ENCODE peak calls at places on chromosomes 7 and 10, in five cellular contexts. One of them, this sample, is unnamed.

GRCh38 chr7:149764481-149765398 is 8.6 kb downstream of the ZNF467 start:
- DNase-seq in left ventricle myocardium inferior: no peak
- DNase-seq in GM12878: no peak
- DNase-seq in fibroblast of pulmonary artery: no peak
- DNase-seq in CD8-positive, alpha-beta T cell: no peak
- DNase-seq in this sample: no peak

GRCh38 chr10:13095094-13095493 is 4.9 kb upstream of the OPTN start:
- DNase-seq in left ventricle myocardium inferior: no peak
- DNase-seq in GM12878: no peak
- DNase-seq in fibroblast of pulmonary artery: no peak
- DNase-seq in CD8-positive, alpha-beta T cell: no peak
- DNase-seq in this sample: no peak

GRCh38 chr10:43865275-43866135 is 216.8 kb upstream of the ZNF32 start:
- DNase-seq in left ventricle myocardium inferior: no peak
- DNase-seq in GM12878: no peak
- DNase-seq in fibroblast of pulmonary artery: peak
- DNase-seq in CD8-positive, alpha-beta T cell: no peak
- DNase-seq in this sample: no peak

GRCh38 chr10:125132331-125132730 is 28.0 kb downstream of the CTBP2 start:
- DNase-seq in left ventricle myocardium inferior: no peak
- DNase-seq in GM12878: no peak
- DNase-seq in fibroblast of pulmonary artery: no peak
- DNase-seq in CD8-positive, alpha-beta T cell: no peak
- DNase-seq in this sample: no peak

GRCh38 chr7:50502001-50502684 is 52.0 kb upstream of the FIGNL1 start:
- DNase-seq in left ventricle myocardium inferior: peak
- DNase-seq in GM12878: no peak
- DNase-seq in fibroblast of pulmonary artery: peak
- DNase-seq in CD8-positive, alpha-beta T cell: no peak
- DNase-seq in this sample: peak

GRCh38 chr10:22986771-22987542 is 59.1 kb downstream of the ARMC3 start:
- DNase-seq in left ventricle myocardium inferior: no peak
- DNase-seq in GM12878: peak
- DNase-seq in fibroblast of pulmonary artery: peak
- DNase-seq in CD8-positive, alpha-beta T cell: no peak
- DNase-seq in this sample: no peak

GRCh38 chr10:23351914-23352313 is 7.3 kb upstream of the C10orf67 start:
- DNase-seq in left ventricle myocardium inferior: no peak
- DNase-seq in GM12878: no peak
- DNase-seq in fibroblast of pulmonary artery: peak
- DNase-seq in CD8-positive, alpha-beta T cell: no peak
- DNase-seq in this sample: no peak

GRCh38 chr10:3399756-3400155 is 227.2 kb upstream of the PITRM1 start:
- DNase-seq in left ventricle myocardium inferior: no peak
- DNase-seq in GM12878: no peak
- DNase-seq in fibroblast of pulmonary artery: no peak
- DNase-seq in CD8-positive, alpha-beta T cell: no peak
- DNase-seq in this sample: no peak

GRCh38 chr10:70132098-70133029 is at the start of gene AIFM2:
- DNase-seq in left ventricle myocardium inferior: peak
- DNase-seq in GM12878: no peak
- DNase-seq in fibroblast of pulmonary artery: peak
- DNase-seq in CD8-positive, alpha-beta T cell: peak
- DNase-seq in this sample: peak

GRCh38 chr10:130973127-130973839 is 338.2 kb downstream of the TCERG1L start:
- DNase-seq in left ventricle myocardium inferior: no peak
- DNase-seq in GM12878: no peak
- DNase-seq in fibroblast of pulmonary artery: no peak
- DNase-seq in CD8-positive, alpha-beta T cell: no peak
- DNase-seq in this sample: no peak

GRCh38 chr7:139523988-139524815 is 717 bp downstream of the CLEC2L start:
- DNase-seq in left ventricle myocardium inferior: no peak
- DNase-seq in GM12878: no peak
- DNase-seq in fibroblast of pulmonary artery: no peak
- DNase-seq in CD8-positive, alpha-beta T cell: no peak
- DNase-seq in this sample: no peak

GRCh38 chr10:14782691-14783363 is 8.1 kb upstream of the FAM107B start:
- DNase-seq in left ventricle myocardium inferior: no peak
- DNase-seq in GM12878: no peak
- DNase-seq in fibroblast of pulmonary artery: peak
- DNase-seq in CD8-positive, alpha-beta T cell: no peak
- DNase-seq in this sample: no peak

GRCh38 chr10:42928064-42928463 is 145.5 kb downstream of the BMS1 start:
- DNase-seq in left ventricle myocardium inferior: no peak
- DNase-seq in GM12878: no peak
- DNase-seq in fibroblast of pulmonary artery: no peak
- DNase-seq in CD8-positive, alpha-beta T cell: no peak
- DNase-seq in this sample: no peak

GRCh38 chr7:141103847-141104429 is 30.1 kb downstream of the TMEM178B start:
- DNase-seq in left ventricle myocardium inferior: no peak
- DNase-seq in GM12878: no peak
- DNase-seq in fibroblast of pulmonary artery: no peak
- DNase-seq in CD8-positive, alpha-beta T cell: no peak
- DNase-seq in this sample: no peak

GRCh38 chr7:158761945-158762344 is 57.3 kb upstream of the NCAPG2 start:
- DNase-seq in left ventricle myocardium inferior: no peak
- DNase-seq in GM12878: no peak
- DNase-seq in fibroblast of pulmonary artery: no peak
- DNase-seq in CD8-positive, alpha-beta T cell: no peak
- DNase-seq in this sample: no peak

GRCh38 chr7:158759749-158760444 is 55.3 kb upstream of the NCAPG2 start:
- DNase-seq in left ventricle myocardium inferior: no peak
- DNase-seq in GM12878: no peak
- DNase-seq in fibroblast of pulmonary artery: no peak
- DNase-seq in CD8-positive, alpha-beta T cell: no peak
- DNase-seq in this sample: no peak

GRCh38 chr7:158759245-158759614 is 54.6 kb upstream of the NCAPG2 start:
- DNase-seq in left ventricle myocardium inferior: no peak
- DNase-seq in GM12878: no peak
- DNase-seq in fibroblast of pulmonary artery: no peak
- DNase-seq in CD8-positive, alpha-beta T cell: no peak
- DNase-seq in this sample: no peak

GRCh38 chr7:158760445-158760764 is 55.8 kb upstream of the NCAPG2 start:
- DNase-seq in left ventricle myocardium inferior: no peak
- DNase-seq in GM12878: no peak
- DNase-seq in fibroblast of pulmonary artery: no peak
- DNase-seq in CD8-positive, alpha-beta T cell: no peak
- DNase-seq in this sample: no peak

GRCh38 chr7:158760936-158761335 is 56.3 kb upstream of the NCAPG2 start:
- DNase-seq in left ventricle myocardium inferior: no peak
- DNase-seq in GM12878: no peak
- DNase-seq in fibroblast of pulmonary artery: no peak
- DNase-seq in CD8-positive, alpha-beta T cell: no peak
- DNase-seq in this sample: no peak
- TF ChIP-seq CTCF in left ventricle myocardium inferior: no peak
- TF ChIP-seq CTCF in GM12878: peak
- TF ChIP-seq CTCF in fibroblast of pulmonary artery: peak
- TF ChIP-seq CTCF in CD8-positive, alpha-beta T cell: peak
- TF ChIP-seq CTCF in this sample: no peak

DNA sequence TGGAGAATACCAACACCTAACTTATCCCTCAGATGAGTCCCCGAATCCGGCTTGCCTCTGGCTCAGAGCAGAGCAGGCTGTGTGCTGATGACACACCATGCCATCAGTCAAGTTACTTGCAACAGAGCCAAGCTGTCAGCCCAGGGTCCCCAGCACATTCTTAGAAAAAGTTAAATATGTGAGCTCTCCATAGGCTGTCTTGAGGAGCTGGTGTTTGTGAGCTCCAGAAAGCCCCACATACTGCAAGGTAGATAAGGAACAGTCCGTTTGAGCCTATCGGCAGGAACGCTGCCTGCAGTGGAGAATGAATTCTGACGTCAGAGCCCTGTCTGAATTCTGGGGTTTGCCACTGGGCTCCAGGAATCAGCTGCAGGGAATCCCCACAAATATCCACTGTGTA is 3.8 kb downstream of the SFXN4 start:
- DNase-seq in left ventricle myocardium inferior: no peak
- DNase-seq in GM12878: no peak
- DNase-seq in fibroblast of pulmonary artery: peak
- DNase-seq in CD8-positive, alpha-beta T cell: no peak
- DNase-seq in this sample: no peak
- TF ChIP-seq CTCF in left ventricle myocardium inferior: peak
- TF ChIP-seq CTCF in GM12878: no peak
- TF ChIP-seq CTCF in fibroblast of pulmonary artery: peak
- TF ChIP-seq CTCF in CD8-positive, alpha-beta T cell: no peak
- TF ChIP-seq CTCF in this sample: no peak

DNA sequence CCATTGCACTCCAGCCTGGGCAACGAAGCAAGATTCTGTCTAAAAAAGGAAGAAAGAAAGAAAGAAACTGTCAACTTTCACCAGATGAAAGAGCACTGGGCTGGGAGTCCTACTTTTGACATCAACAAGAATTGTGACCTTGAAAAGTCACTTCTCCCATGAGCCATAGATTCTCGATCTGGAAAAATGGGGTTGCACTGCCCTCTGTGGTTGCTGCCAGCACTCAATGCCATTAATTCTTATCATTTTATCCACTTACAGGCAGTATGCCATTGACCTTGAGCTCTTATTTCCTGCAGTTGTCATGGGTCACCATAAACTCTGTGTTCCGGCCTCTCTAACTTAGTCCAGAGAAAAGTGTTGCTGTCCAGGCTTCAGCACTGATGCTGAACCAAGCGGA is 137.2 kb downstream of the NOC3L start:
- DNase-seq in left ventricle myocardium inferior: no peak
- DNase-seq in GM12878: no peak
- DNase-seq in fibroblast of pulmonary artery: no peak
- DNase-seq in CD8-positive, alpha-beta T cell: no peak
- DNase-seq in this sample: no peak
- TF ChIP-seq CTCF in left ventricle myocardium inferior: peak
- TF ChIP-seq CTCF in GM12878: no peak
- TF ChIP-seq CTCF in fibroblast of pulmonary artery: peak
- TF ChIP-seq CTCF in CD8-positive, alpha-beta T cell: no peak
- TF ChIP-seq CTCF in this sample: no peak

DNA sequence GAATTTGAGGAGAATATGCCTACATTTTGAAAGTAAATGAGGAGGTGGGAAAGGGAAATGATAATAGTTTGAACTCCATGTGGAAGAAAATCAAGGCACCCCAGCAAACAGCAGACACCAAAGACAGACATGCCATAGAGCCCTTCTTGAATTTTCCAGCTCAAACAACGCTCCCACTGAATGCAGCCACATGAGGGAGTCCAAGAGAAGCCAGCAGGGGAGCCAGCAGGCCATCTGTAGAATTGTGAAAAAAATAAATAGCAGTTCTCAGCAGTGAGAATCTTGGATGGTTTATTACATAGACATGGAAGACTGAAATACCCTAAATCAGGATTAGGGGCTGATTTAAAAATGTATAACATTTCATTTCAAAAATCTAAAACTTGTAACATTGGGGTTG is 1567.3 kb upstream of the LRRTM3 start:
- DNase-seq in left ventricle myocardium inferior: no peak
- DNase-seq in GM12878: no peak
- DNase-seq in fibroblast of pulmonary artery: peak
- DNase-seq in CD8-positive, alpha-beta T cell: no peak
- DNase-seq in this sample: no peak
- TF ChIP-seq CTCF in left ventricle myocardium inferior: peak
- TF ChIP-seq CTCF in GM12878: peak
- TF ChIP-seq CTCF in fibroblast of pulmonary artery: peak
- TF ChIP-seq CTCF in CD8-positive, alpha-beta T cell: no peak
- TF ChIP-seq CTCF in this sample: no peak

GRCh38 chr7:129610709-129611245 is 743 bp upstream of the NRF1 start:
- DNase-seq in left ventricle myocardium inferior: no peak
- DNase-seq in GM12878: no peak
- DNase-seq in fibroblast of pulmonary artery: no peak
- DNase-seq in CD8-positive, alpha-beta T cell: no peak
- DNase-seq in this sample: no peak
- TF ChIP-seq CTCF in left ventricle myocardium inferior: no peak
- TF ChIP-seq CTCF in GM12878: no peak
- TF ChIP-seq CTCF in fibroblast of pulmonary artery: no peak
- TF ChIP-seq CTCF in CD8-positive, alpha-beta T cell: no peak
- TF ChIP-seq CTCF in this sample: no peak

This sample was measured in kidney.